ENCODE peak calls at places on chromosomes 2 and 18, in five cellular contexts. O is Caco-2, K is choroid plexus epithelial cell, P is uterus, T is mesendoderm. L is an unnamed sample.
A peak's percentile ranks its signal among the peaks of the same experiment; 100 is the strongest.

GRCh38 chr18:63131106-63131943 is 188.2 kb downstream of the BCL2 start:
- DNase-seq in O (no peak), K (peak; percentile 78), P (peak; percentile 51), T (peak; percentile 59), L (peak; percentile 68)

GRCh38 chr2:3736112-3736511 is 32.7 kb downstream of the DCDC2C start:
- DNase-seq in O (no peak), K (no peak), P (no peak), T (no peak), L (no peak)

GRCh38 chr2:41194235-41194634 is 742.3 kb upstream of the SLC8A1 start:
- DNase-seq in O (no peak), K (peak; percentile 90), P (no peak), T (no peak), L (no peak)

GRCh38 chr2:120134263-120134662 is 88.9 kb downstream of the TMEM185B start:
- DNase-seq in O (no peak), K (peak; percentile 98), P (no peak), T (peak; percentile 85), L (no peak)

GRCh38 chr2:217798743-217799552 is 203.8 kb downstream of the TNS1 start:
- DNase-seq in O (no peak), K (no peak), P (no peak), T (no peak), L (no peak)

GRCh38 chr2:1605659-1606400 is 138.5 kb downstream of the PXDN start:
- DNase-seq in O (no peak), K (peak; percentile 62), P (no peak), T (peak; percentile 96), L (no peak)

GRCh38 chr2:96330407-96330806 is 5.2 kb upstream of the NCAPH start:
- DNase-seq in O (no peak), K (no peak), P (no peak), T (no peak), L (peak; percentile 67)

GRCh38 chr18:42635378-42636048 is 480.0 kb downstream of the RIT2 start:
- DNase-seq in O (peak; percentile 2), K (no peak), P (no peak), T (peak; percentile 72), L (no peak)

GRCh38 chr2:235988271-235989015 is 179.7 kb downstream of the GBX2 start:
- DNase-seq in O (no peak), K (no peak), P (no peak), T (no peak), L (no peak)

GRCh38 chr2:777051-777450 is 99.8 kb upstream of the TMEM18 start:
- DNase-seq in O (no peak), K (no peak), P (no peak), T (no peak), L (no peak)

GRCh38 chr2:218981390-218982311 is 3.3 kb downstream of the FEV start:
- DNase-seq in O (no peak), K (no peak), P (peak; percentile 43), T (peak; percentile 61), L (no peak)

GRCh38 chr2:210007895-210008294 is 5.5 kb downstream of the RPE start:
- DNase-seq in O (no peak), K (peak; percentile 14), P (no peak), T (no peak), L (no peak)

GRCh38 chr2:225282858-225283693 is 116.4 kb upstream of the NYAP2 start:
- DNase-seq in O (peak; percentile 27), K (peak; percentile 66), P (no peak), T (peak; percentile 53), L (no peak)

GRCh38 chr2:142974288-142975024 is 97.0 kb downstream of the KYNU start:
- DNase-seq in O (peak; percentile 42), K (peak; percentile 58), P (no peak), T (peak; percentile 86), L (peak; percentile 20)

GRCh38 chr18:75475228-75475627 is 47.7 kb upstream of the SMIM21 start:
- DNase-seq in O (no peak), K (peak; percentile 91), P (no peak), T (no peak), L (no peak)

GRCh38 chr18:13471971-13472628 is 253.5 kb downstream of the LDLRAD4 start:
- DNase-seq in O (no peak), K (no peak), P (no peak), T (no peak), L (no peak)

GRCh38 chr2:233414777-233415570 is 60.7 kb downstream of the DGKD start:
- DNase-seq in O (no peak), K (no peak), P (no peak), T (no peak), L (no peak)

GRCh38 chr18:36360256-36360909 is 62.9 kb downstream of the FHOD3 start:
- DNase-seq in O (no peak), K (no peak), P (no peak), T (no peak), L (no peak)

GRCh38 chr2:86747708-86748627 is 27.9 kb downstream of the RMND5A start:
- DNase-seq in O (peak; percentile 68), K (peak; percentile 91), P (no peak), T (peak; percentile 93), L (no peak)

GRCh38 chr2:154329510-154329909 is 369.0 kb upstream of the KCNJ3 start:
- DNase-seq in O (no peak), K (no peak), P (no peak), T (no peak), L (no peak)

GRCh38 chr2:190328748-190329147 is 9.1 kb upstream of the HIBCH start:
- DNase-seq in O (no peak), K (peak; percentile 56), P (no peak), T (no peak), L (no peak)

GRCh38 chr2:203225423-203226039 is 13.3 kb upstream of the CYP20A1 start:
- DNase-seq in O (peak; percentile 51), K (peak; percentile 53), P (no peak), T (peak; percentile 35), L (no peak)

GRCh38 chr2:42762155-42762554 is 1.8 kb downstream of the OXER1 start:
- DNase-seq in O (no peak), K (no peak), P (no peak), T (no peak), L (no peak)

GRCh38 chr2:27174638-27175037 is 25.8 kb downstream of the TCF23 start:
- DNase-seq in O (no peak), K (no peak), P (no peak), T (no peak), L (no peak)

GRCh38 chr18:29436459-29436858 is 1259.5 kb upstream of the CDH2 start:
- DNase-seq in O (no peak), K (no peak), P (no peak), T (peak; percentile 16), L (no peak)

GRCh38 chr2:165582409-165582808 is 112.9 kb downstream of the CSRNP3 start:
- DNase-seq in O (no peak), K (no peak), P (no peak), T (no peak), L (no peak)

GRCh38 chr2:3288455-3289163 is 89.0 kb downstream of the EIPR1 start:
- DNase-seq in O (no peak), K (no peak), P (no peak), T (no peak), L (no peak)

GRCh38 chr2:217930783-217931563 is 71.8 kb downstream of the TNS1 start:
- DNase-seq in O (no peak), K (no peak), P (no peak), T (no peak), L (no peak)

GRCh38 chr2:157325786-157326185 is at the start of gene ERMN:
- DNase-seq in O (no peak), K (no peak), P (no peak), T (peak; percentile 89), L (no peak)

DNA sequence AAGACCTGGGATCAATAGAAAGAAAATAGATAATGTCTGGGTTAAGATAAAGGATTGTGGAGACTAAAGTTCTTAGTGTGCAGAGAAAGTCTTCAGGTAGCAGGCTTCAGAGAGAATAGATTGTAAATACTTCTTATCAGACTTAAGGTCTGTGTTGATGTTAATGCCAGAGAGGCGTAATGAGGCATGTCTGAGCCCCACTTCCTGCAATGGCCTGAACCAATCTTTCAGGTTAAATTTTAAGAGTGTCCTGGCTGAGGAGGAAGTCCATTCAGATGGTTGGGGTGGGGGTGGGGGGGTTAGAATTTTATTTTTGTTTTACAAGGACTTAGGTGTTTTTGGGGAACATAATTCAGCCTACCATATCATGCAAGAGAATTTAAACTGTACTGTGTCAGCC is 129.5 kb downstream of the EVA1A start:
- DNase-seq in O (no peak), K (no peak), P (no peak), T (peak; percentile 64), L (no peak)
- H3K4me3 ChIP-seq in O (no peak overlapping the region), K (no peak overlapping the region), P (no peak overlapping the region), T (no peak overlapping the region), L (no peak overlapping the region)

GRCh38 chr18:3458378-3458777 is 8.4 kb downstream of the TGIF1 start:
- DNase-seq in O (no peak), K (no peak), P (no peak), T (peak; percentile 51), L (no peak)
- H3K4me3 ChIP-seq in O (no peak overlapping the region), K (no peak overlapping the region), P (no peak overlapping the region), T (no peak overlapping the region), L (no peak overlapping the region)

GRCh38 chr2:64745562-64745961 is 91.8 kb upstream of the SERTAD2 start:
- DNase-seq in O (no peak), K (no peak), P (no peak), T (no peak), L (no peak)
- H3K4me3 ChIP-seq in O (no peak overlapping the region), K (no peak overlapping the region), P (no peak overlapping the region), T (no peak overlapping the region), L (no peak overlapping the region)

DNA sequence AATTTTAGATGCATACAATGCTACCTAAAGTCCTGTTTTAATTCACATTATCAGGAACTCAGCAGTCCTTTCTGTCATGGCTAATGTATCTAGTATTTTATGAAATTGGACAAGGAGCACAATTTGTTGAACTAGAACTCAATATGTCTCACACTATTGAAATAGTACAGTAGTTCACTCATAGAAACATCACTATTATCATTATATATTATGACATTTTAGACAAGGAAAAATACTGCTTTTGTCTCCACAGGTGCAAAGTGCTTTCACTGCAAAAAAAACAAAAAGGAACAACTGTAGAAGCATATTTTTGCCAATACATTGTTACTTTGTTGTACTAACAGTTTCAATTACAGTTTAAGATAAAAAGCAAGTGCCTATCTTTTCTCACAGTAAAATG is 419.2 kb upstream of the CDH19 start:
- DNase-seq in O (no peak), K (no peak), P (no peak), T (no peak), L (no peak)
- H3K4me3 ChIP-seq in O (no peak overlapping the region), K (no peak overlapping the region), P (no peak overlapping the region), T (no peak overlapping the region), L (no peak overlapping the region)

DNA sequence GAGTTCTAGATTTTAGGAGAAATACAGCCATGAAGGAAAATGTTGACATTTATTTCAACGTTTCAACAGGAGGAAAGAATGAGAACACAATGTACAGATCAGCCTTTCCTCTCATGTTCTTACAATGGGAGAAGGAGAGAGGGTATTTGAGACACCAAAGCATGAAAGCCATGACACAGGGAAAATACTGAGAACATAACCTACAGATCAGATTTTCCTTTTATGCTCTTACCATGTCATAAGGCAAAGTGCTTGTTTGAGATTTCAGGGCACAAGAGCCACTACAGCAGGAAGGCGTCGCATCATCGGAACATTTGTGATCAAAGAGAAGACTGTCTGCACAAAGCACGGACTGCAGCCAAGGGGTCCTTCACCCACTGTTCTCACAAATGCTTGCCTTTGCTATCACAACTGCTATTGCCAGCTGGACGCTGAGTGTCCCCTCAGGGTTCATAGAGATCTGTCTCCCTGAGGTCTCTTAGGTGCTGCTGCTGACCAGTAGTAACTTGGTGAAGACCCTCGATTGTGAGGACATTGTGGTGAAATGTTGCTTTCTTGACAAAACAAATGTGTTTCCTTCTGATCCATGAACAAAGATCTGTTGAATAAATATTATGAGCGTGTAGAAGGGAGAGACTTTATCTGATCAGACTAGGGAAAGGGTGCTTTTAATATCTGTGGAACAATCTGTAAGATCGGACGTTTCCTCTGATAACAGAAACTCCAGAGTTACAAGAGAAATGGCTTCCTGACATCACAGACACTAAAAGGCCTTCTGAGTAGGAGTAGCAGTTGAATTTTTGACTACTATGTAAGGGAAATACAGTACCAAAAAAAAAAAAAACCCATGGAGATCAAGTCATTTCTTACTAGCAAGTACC is 6.4 kb upstream of the IL1RL1 start:
- DNase-seq in O (no peak), K (peak; percentile 53), P (no peak), T (no peak), L (no peak)
- H3K4me3 ChIP-seq in O (no peak overlapping the region), K (no peak overlapping the region), P (no peak overlapping the region), T (no peak overlapping the region), L (no peak overlapping the region)